ENCODE peak calls at places on chromosomes 16 and 17, in seven cellular contexts. L is AG10803, N is IMR-90, G is HCT116, B is fibroblast of mammary gland, Q is RWPE1, S is body of pancreas. H is an unnamed sample.

GRCh38 chr16:72612271-72612670 is 435.7 kb downstream of the ZFHX3 start:
- DNase-seq in G (no peak), Q (no peak), L (peak; percentile 51), N (peak; percentile 21), B (peak; percentile 23), S (no peak), H (no peak)

GRCh38 chr17:51124641-51125503 is 4.2 kb upstream of the SPAG9 start:
- DNase-seq in L (no peak), N (no peak), G (no peak), S (no peak), B (no peak), Q (no peak), H (no peak)

GRCh38 chr16:10521681-10522274 is 58.6 kb downstream of the EMP2 start:
- DNase-seq in Q (peak; percentile 57), L (peak; percentile 69), G (peak; percentile 42), S (peak; percentile 64), N (peak; percentile 68), B (peak; percentile 74), H (peak; percentile 78)

GRCh38 chr16:21608647-21609328 is 9.4 kb downstream of the METTL9 start:
- DNase-seq in S (no peak), L (peak; percentile 78), G (no peak), N (no peak), B (peak; percentile 63), Q (no peak), H (no peak)

GRCh38 chr17:81487487-81488275 is 24.9 kb downstream of the ACTG1 start:
- DNase-seq in B (peak; percentile 57), L (peak; percentile 60), G (no peak), N (peak; percentile 60), Q (peak; percentile 88), S (peak; percentile 84), H (peak; percentile 83)

GRCh38 chr17:66462010-66462409 is 159.6 kb downstream of the PRKCA start:
- DNase-seq in Q (no peak), S (no peak), G (no peak), L (no peak), B (no peak), N (no peak), H (no peak)

GRCh38 chr17:1467898-1468492 is 12.0 kb upstream of the CRK start:
- DNase-seq in B (peak; percentile 60), N (no peak), G (no peak), L (no peak), S (no peak), Q (no peak), H (no peak)

GRCh38 chr16:22191966-22192260 is 14.2 kb upstream of the EEF2K start:
- DNase-seq in L (no peak), B (peak; percentile 52), G (no peak), S (peak; percentile 33), N (peak; percentile 17), Q (no peak), H (peak; percentile 38)

GRCh38 chr17:59254742-59255141 is 34.4 kb downstream of the GDPD1 start:
- DNase-seq in S (no peak), G (no peak), N (no peak), B (no peak), Q (no peak), L (no peak), H (no peak)

GRCh38 chr17:78794399-78794798 is 12.3 kb upstream of the CYTH1 start:
- DNase-seq in Q (no peak), N (no peak), L (no peak), G (no peak), S (no peak), B (no peak), H (no peak)

GRCh38 chr16:7246578-7246977 is 86.1 kb upstream of the RBFOX1 start:
- DNase-seq in B (no peak), Q (no peak), S (no peak), L (no peak), G (no peak), N (no peak), H (no peak)

GRCh38 chr17:35596072-35596471 is 8.9 kb downstream of the AP2B1 start:
- DNase-seq in G (no peak), B (no peak), S (no peak), Q (no peak), L (no peak), N (no peak), H (no peak)

GRCh38 chr17:31654936-31655335 is 204.1 kb downstream of the COPRS start:
- DNase-seq in Q (peak; percentile 76), S (no peak), B (no peak), G (no peak), N (peak; percentile 12), L (no peak), H (no peak)

GRCh38 chr16:85535352-85536072 is 77.6 kb upstream of the GSE1 start:
- DNase-seq in Q (no peak), S (peak; percentile 79), L (no peak), N (no peak), B (no peak), G (no peak), H (no peak)

GRCh38 chr16:20799599-20799998 is 6.7 kb downstream of the ERI2 start:
- DNase-seq in Q (no peak), B (peak; percentile 56), L (peak; percentile 39), S (no peak), G (peak; percentile 6), N (peak; percentile 44), H (no peak)

GRCh38 chr17:52660692-52661091 is 502.2 kb upstream of the CA10 start:
- DNase-seq in G (no peak), S (no peak), Q (no peak), L (no peak), N (no peak), B (no peak), H (no peak)

GRCh38 chr17:48555183-48555615 is 10.3 kb upstream of the HOXB2 start:
- DNase-seq in Q (peak; percentile 54), B (peak; percentile 96), G (no peak), N (peak; percentile 99), L (peak; percentile 95), S (no peak), H (no peak)

GRCh38 chr17:38459556-38459955 is 31.3 kb downstream of the ARHGAP23 start:
- DNase-seq in L (no peak), S (no peak), Q (no peak), G (no peak), N (no peak), B (no peak), H (no peak)

GRCh38 chr17:38460716-38461650 is 32.7 kb downstream of the ARHGAP23 start:
- DNase-seq in B (no peak), L (no peak), S (no peak), Q (no peak), G (no peak), N (no peak), H (peak; percentile 36)

GRCh38 chr17:38463451-38463858 is 35.2 kb downstream of the ARHGAP23 start:
- DNase-seq in B (no peak), Q (no peak), G (no peak), L (no peak), S (no peak), N (no peak), H (peak; percentile 67)

GRCh38 chr17:38460082-38460715 is 31.9 kb downstream of the ARHGAP23 start:
- DNase-seq in N (no peak), L (no peak), Q (no peak), S (no peak), B (no peak), G (no peak), H (peak; percentile 70)

DNA sequence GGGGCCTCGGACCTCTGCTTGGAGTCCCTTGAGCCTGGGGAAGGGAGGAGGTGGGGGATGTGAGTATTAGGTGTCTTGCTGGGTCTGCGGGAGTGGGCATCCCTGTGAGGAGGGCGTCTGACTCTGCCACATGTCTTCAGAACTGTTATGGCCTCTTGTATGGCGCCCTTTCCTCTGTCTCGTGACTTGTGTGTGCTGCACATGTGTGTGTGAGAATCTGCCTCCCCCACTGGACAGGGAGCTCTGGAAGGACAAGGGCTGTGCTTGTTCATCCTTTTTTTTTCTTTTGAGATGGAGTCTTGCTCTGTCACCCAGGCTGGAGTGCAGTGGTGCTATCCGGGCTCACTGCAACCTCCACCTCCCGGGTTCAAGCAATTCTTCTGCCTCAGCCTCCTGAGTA is 33.4 kb downstream of the ARHGAP23 start:
- DNase-seq in L (no peak), S (no peak), N (no peak), G (no peak), Q (no peak), B (no peak), H (no peak)
- TF ChIP-seq CTCF in L (no peak), S (no peak), N (no peak), G (no peak), Q (no peak), B (no peak), H (no peak)

GRCh38 chr16:75305364-75306101 is 54.1 kb upstream of the BCAR1 start:
- DNase-seq in G (peak; percentile 100), S (peak; percentile 87), L (peak; percentile 100), B (peak; percentile 100), N (peak; percentile 100), Q (peak; percentile 97), H (peak; percentile 72)

GRCh38 chr16:75307506-75307905 is 56.1 kb upstream of the BCAR1 start:
- DNase-seq in N (no peak), G (no peak), L (no peak), Q (no peak), S (no peak), B (no peak), H (no peak)

GRCh38 chr16:75301804-75302203 is 50.4 kb upstream of the BCAR1 start:
- DNase-seq in Q (no peak), G (no peak), N (peak; percentile 67), B (no peak), S (no peak), L (peak; percentile 57), H (no peak)

GRCh38 chr16:75306102-75306762 is 54.8 kb upstream of the BCAR1 start:
- DNase-seq in B (peak; percentile 24), G (peak; percentile 49), S (peak; percentile 54), L (no peak), Q (peak; percentile 17), N (peak; percentile 47), H (no peak)

GRCh38 chr16:75304521-75305363 is 53.3 kb upstream of the BCAR1 start:
- DNase-seq in N (peak; percentile 89), L (peak; percentile 97), S (peak; percentile 89), B (peak; percentile 98), Q (peak; percentile 76), G (peak; percentile 10), H (peak; percentile 69)
- TF ChIP-seq CTCF in N (peak; percentile 6), L (peak; percentile 28), S (no peak), B (peak; percentile 16), Q (no peak), G (no peak), H (no peak)

DNA sequence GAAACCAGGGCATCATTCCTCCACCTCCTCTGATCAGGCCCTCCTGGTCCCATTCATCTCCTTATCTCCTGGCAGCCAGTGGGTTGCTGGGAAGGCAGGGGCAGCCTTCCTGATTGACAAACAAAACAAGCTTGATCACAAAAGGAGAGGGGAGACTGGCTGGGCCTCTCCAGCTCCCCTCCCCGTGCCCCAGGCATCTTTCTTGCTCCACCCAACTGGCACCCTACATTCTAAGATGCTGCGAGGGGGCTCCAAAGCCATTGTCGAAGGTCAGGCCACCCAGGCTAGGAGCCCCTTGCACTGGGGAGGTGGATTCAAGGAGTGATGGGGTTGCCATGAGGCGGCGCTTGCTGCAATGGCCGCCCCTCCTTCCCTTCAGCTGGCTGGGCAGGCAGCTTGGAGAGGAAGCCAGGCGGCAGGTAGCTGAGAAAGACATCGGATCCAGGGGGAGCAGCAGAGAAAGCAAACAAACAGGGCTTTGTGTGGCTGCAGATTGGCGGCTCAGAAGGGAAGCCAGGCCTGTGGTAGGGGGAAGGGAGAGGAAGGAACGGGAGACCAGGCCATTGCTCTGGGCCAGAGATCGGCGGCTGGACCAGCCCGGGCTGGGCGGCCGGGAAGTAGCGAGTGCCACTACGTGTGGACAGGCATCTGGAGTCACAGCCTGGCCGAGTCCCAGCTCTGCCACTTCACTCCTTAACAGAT is 12.1 kb downstream of the RAI1 start:
- DNase-seq in N (no peak), Q (peak; percentile 54), B (no peak), G (no peak), L (no peak), S (peak; percentile 88), H (peak; percentile 52)
- TF ChIP-seq CTCF in N (no peak), Q (no peak), B (no peak), G (no peak), L (no peak), S (no peak), H (no peak)

GRCh38 chr17:37643118-37643766 is at the start of gene DDX52:
- DNase-seq in S (peak; percentile 98), Q (peak; percentile 97), B (peak; percentile 85), N (peak; percentile 85), G (peak; percentile 76), L (peak; percentile 90), H (peak; percentile 96)
- TF ChIP-seq CTCF in S (no peak), Q (no peak), B (no peak), N (no peak), G (no peak), L (peak; percentile 8), H (no peak)